ENCODE peak calls at places on chromosomes 6 and 20, in ten cellular contexts. One of them, this sample, is unnamed. For H3K36me3, the result is how much of the 10 kb centered on the place peaks cover.

GRCh38 chr6:42212442-42212841 is 5.2 kb downstream of the MRPS10 start:
- DNase-seq in A673: no peak
- DNase-seq in mucosa of descending colon: no peak
- DNase-seq in IMR-90: no peak
- DNase-seq in right lobe of liver: no peak
- DNase-seq in SJSA1: no peak
- DNase-seq in HCT116: no peak
- DNase-seq in mammary epithelial cell: no peak
- DNase-seq in BJ: no peak
- DNase-seq in neural progenitor cell: no peak
- DNase-seq in this sample: no peak

GRCh38 chr6:149884215-149884614 is 13.7 kb downstream of the RAET1E start:
- DNase-seq in A673: no peak
- DNase-seq in mucosa of descending colon: no peak
- DNase-seq in IMR-90: peak
- DNase-seq in right lobe of liver: no peak
- DNase-seq in SJSA1: no peak
- DNase-seq in HCT116: no peak
- DNase-seq in mammary epithelial cell: no peak
- DNase-seq in BJ: no peak
- DNase-seq in neural progenitor cell: peak
- DNase-seq in this sample: peak

GRCh38 chr6:11810039-11810541 is 31.5 kb upstream of the ADTRP start:
- DNase-seq in A673: peak
- DNase-seq in mucosa of descending colon: peak
- DNase-seq in IMR-90: peak
- DNase-seq in right lobe of liver: peak
- DNase-seq in SJSA1: no peak
- DNase-seq in HCT116: no peak
- DNase-seq in mammary epithelial cell: peak
- DNase-seq in BJ: peak
- DNase-seq in neural progenitor cell: no peak
- DNase-seq in this sample: peak

GRCh38 chr6:159609813-159610212 is 83.2 kb downstream of the SOD2 start:
- DNase-seq in A673: no peak
- DNase-seq in mucosa of descending colon: no peak
- DNase-seq in IMR-90: no peak
- DNase-seq in right lobe of liver: no peak
- DNase-seq in SJSA1: no peak
- DNase-seq in HCT116: no peak
- DNase-seq in mammary epithelial cell: no peak
- DNase-seq in BJ: no peak
- DNase-seq in neural progenitor cell: no peak
- DNase-seq in this sample: no peak

GRCh38 chr6:41786451-41787218 is 859 bp upstream of the TOMM6 start:
- DNase-seq in A673: peak
- DNase-seq in mucosa of descending colon: peak
- DNase-seq in IMR-90: peak
- DNase-seq in right lobe of liver: peak
- DNase-seq in SJSA1: peak
- DNase-seq in HCT116: peak
- DNase-seq in mammary epithelial cell: peak
- DNase-seq in BJ: no peak
- DNase-seq in neural progenitor cell: peak
- DNase-seq in this sample: peak

GRCh38 chr6:157822221-157823000 is 635 bp upstream of the SNX9 start:
- DNase-seq in A673: no peak
- DNase-seq in mucosa of descending colon: peak
- DNase-seq in IMR-90: no peak
- DNase-seq in right lobe of liver: peak
- DNase-seq in SJSA1: no peak
- DNase-seq in HCT116: no peak
- DNase-seq in mammary epithelial cell: no peak
- DNase-seq in BJ: no peak
- DNase-seq in neural progenitor cell: peak
- DNase-seq in this sample: peak

GRCh38 chr6:131255434-131255833 is 120.2 kb downstream of the AKAP7 start:
- DNase-seq in A673: peak
- DNase-seq in mucosa of descending colon: no peak
- DNase-seq in IMR-90: no peak
- DNase-seq in right lobe of liver: no peak
- DNase-seq in SJSA1: no peak
- DNase-seq in HCT116: no peak
- DNase-seq in mammary epithelial cell: no peak
- DNase-seq in BJ: no peak
- DNase-seq in neural progenitor cell: no peak
- DNase-seq in this sample: no peak

GRCh38 chr6:53048431-53049195 is 16.6 kb upstream of the FBXO9 start:
- DNase-seq in A673: peak
- DNase-seq in mucosa of descending colon: no peak
- DNase-seq in IMR-90: peak
- DNase-seq in right lobe of liver: no peak
- DNase-seq in SJSA1: peak
- DNase-seq in HCT116: peak
- DNase-seq in mammary epithelial cell: peak
- DNase-seq in BJ: no peak
- DNase-seq in neural progenitor cell: no peak
- DNase-seq in this sample: no peak

GRCh38 chr6:73519943-73520687 is 717 bp downstream of the EEF1A1 start:
- DNase-seq in A673: peak
- DNase-seq in mucosa of descending colon: peak
- DNase-seq in IMR-90: peak
- DNase-seq in right lobe of liver: peak
- DNase-seq in SJSA1: peak
- DNase-seq in HCT116: no peak
- DNase-seq in mammary epithelial cell: peak
- DNase-seq in BJ: no peak
- DNase-seq in neural progenitor cell: peak
- DNase-seq in this sample: peak

GRCh38 chr6:41712651-41713103 is 22.7 kb downstream of the TFEB start:
- DNase-seq in A673: no peak
- DNase-seq in mucosa of descending colon: no peak
- DNase-seq in IMR-90: no peak
- DNase-seq in right lobe of liver: peak
- DNase-seq in SJSA1: no peak
- DNase-seq in HCT116: no peak
- DNase-seq in mammary epithelial cell: no peak
- DNase-seq in BJ: no peak
- DNase-seq in neural progenitor cell: no peak
- DNase-seq in this sample: peak

GRCh38 chr6:47737406-47737805 is 39.0 kb downstream of the ADGRF4 start:
- DNase-seq in A673: no peak
- DNase-seq in mucosa of descending colon: no peak
- DNase-seq in IMR-90: no peak
- DNase-seq in right lobe of liver: no peak
- DNase-seq in SJSA1: no peak
- DNase-seq in HCT116: no peak
- DNase-seq in mammary epithelial cell: no peak
- DNase-seq in BJ: no peak
- DNase-seq in neural progenitor cell: no peak
- DNase-seq in this sample: no peak

GRCh38 chr20:4152696-4153235 is 137.4 kb upstream of the RNF24 start:
- DNase-seq in A673: no peak
- DNase-seq in mucosa of descending colon: no peak
- DNase-seq in IMR-90: peak
- DNase-seq in right lobe of liver: no peak
- DNase-seq in SJSA1: no peak
- DNase-seq in HCT116: no peak
- DNase-seq in mammary epithelial cell: no peak
- DNase-seq in BJ: no peak
- DNase-seq in neural progenitor cell: no peak
- DNase-seq in this sample: peak

GRCh38 chr20:25220021-25220730 is 24.7 kb downstream of the ENTPD6 start:
- DNase-seq in A673: no peak
- DNase-seq in mucosa of descending colon: no peak
- DNase-seq in IMR-90: no peak
- DNase-seq in right lobe of liver: no peak
- DNase-seq in SJSA1: peak
- DNase-seq in HCT116: no peak
- DNase-seq in mammary epithelial cell: no peak
- DNase-seq in BJ: no peak
- DNase-seq in neural progenitor cell: peak
- DNase-seq in this sample: no peak

GRCh38 chr20:25221592-25222460 is 26.1 kb upstream of the PYGB start:
- DNase-seq in A673: no peak
- DNase-seq in mucosa of descending colon: no peak
- DNase-seq in IMR-90: no peak
- DNase-seq in right lobe of liver: no peak
- DNase-seq in SJSA1: no peak
- DNase-seq in HCT116: no peak
- DNase-seq in mammary epithelial cell: no peak
- DNase-seq in BJ: no peak
- DNase-seq in neural progenitor cell: no peak
- DNase-seq in this sample: no peak

GRCh38 chr20:25222461-25223178 is 25.3 kb upstream of the PYGB start:
- DNase-seq in A673: no peak
- DNase-seq in mucosa of descending colon: no peak
- DNase-seq in IMR-90: no peak
- DNase-seq in right lobe of liver: no peak
- DNase-seq in SJSA1: no peak
- DNase-seq in HCT116: no peak
- DNase-seq in mammary epithelial cell: no peak
- DNase-seq in BJ: no peak
- DNase-seq in neural progenitor cell: no peak
- DNase-seq in this sample: no peak

GRCh38 chr20:25219365-25219764 is 23.9 kb downstream of the ENTPD6 start:
- DNase-seq in A673: no peak
- DNase-seq in mucosa of descending colon: no peak
- DNase-seq in IMR-90: no peak
- DNase-seq in right lobe of liver: no peak
- DNase-seq in SJSA1: no peak
- DNase-seq in HCT116: no peak
- DNase-seq in mammary epithelial cell: no peak
- DNase-seq in BJ: no peak
- DNase-seq in neural progenitor cell: no peak
- DNase-seq in this sample: no peak

GRCh38 chr20:25220810-25221591 is 25.5 kb downstream of the ENTPD6 start:
- DNase-seq in A673: no peak
- DNase-seq in mucosa of descending colon: peak
- DNase-seq in IMR-90: no peak
- DNase-seq in right lobe of liver: peak
- DNase-seq in SJSA1: no peak
- DNase-seq in HCT116: no peak
- DNase-seq in mammary epithelial cell: no peak
- DNase-seq in BJ: no peak
- DNase-seq in neural progenitor cell: no peak
- DNase-seq in this sample: no peak
- H3K36me3 ChIP-seq in A673: under half
- H3K36me3 ChIP-seq in mucosa of descending colon: under half
- H3K36me3 ChIP-seq in IMR-90: under half
- H3K36me3 ChIP-seq in right lobe of liver: under half
- H3K36me3 ChIP-seq in SJSA1: half or more
- H3K36me3 ChIP-seq in HCT116: under half
- H3K36me3 ChIP-seq in mammary epithelial cell: under half
- H3K36me3 ChIP-seq in BJ: under half
- H3K36me3 ChIP-seq in neural progenitor cell: under half
- H3K36me3 ChIP-seq in this sample: under half

DNA sequence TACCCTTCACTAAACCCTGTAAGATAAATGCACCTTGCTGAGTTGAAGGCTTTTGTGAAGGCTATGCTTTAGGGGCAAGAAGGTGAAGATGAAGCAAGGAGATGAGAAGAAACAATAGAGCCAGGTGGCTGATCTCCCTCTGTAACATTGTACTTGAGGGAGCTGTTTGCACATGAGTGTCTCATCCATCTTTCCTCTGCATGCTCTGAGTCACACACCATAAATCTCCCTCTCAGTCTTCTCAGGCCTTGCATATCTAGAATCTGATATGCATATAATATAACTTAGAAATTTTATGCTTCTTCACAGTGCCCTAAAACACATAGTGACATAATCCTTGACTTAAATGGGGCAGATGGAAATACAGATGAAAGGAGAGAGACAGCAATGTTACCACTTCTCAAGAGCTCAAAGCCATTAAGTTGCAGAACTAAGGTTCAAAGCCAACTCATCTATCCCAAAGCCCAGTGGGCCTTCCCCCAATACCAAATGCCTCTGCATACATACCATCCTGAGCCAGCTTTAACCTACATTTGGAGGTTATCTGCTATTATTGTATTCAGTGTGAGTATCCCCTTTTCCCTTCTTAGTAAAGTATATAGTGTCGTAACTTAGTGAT is 62.4 kb upstream of the STXBP5 start:
- DNase-seq in A673: no peak
- DNase-seq in mucosa of descending colon: no peak
- DNase-seq in IMR-90: peak
- DNase-seq in right lobe of liver: no peak
- DNase-seq in SJSA1: no peak
- DNase-seq in HCT116: no peak
- DNase-seq in mammary epithelial cell: peak
- DNase-seq in BJ: no peak
- DNase-seq in neural progenitor cell: no peak
- DNase-seq in this sample: no peak
- H3K36me3 ChIP-seq in A673: under half
- H3K36me3 ChIP-seq in mucosa of descending colon: under half
- H3K36me3 ChIP-seq in IMR-90: under half
- H3K36me3 ChIP-seq in right lobe of liver: under half
- H3K36me3 ChIP-seq in SJSA1: under half
- H3K36me3 ChIP-seq in HCT116: under half
- H3K36me3 ChIP-seq in mammary epithelial cell: under half
- H3K36me3 ChIP-seq in BJ: under half
- H3K36me3 ChIP-seq in neural progenitor cell: under half
- H3K36me3 ChIP-seq in this sample: under half

GRCh38 chr20:63279931-63280330 is 7.3 kb downstream of the ARFGAP1 start:
- DNase-seq in A673: no peak
- DNase-seq in mucosa of descending colon: no peak
- DNase-seq in IMR-90: no peak
- DNase-seq in right lobe of liver: no peak
- DNase-seq in SJSA1: no peak
- DNase-seq in HCT116: no peak
- DNase-seq in mammary epithelial cell: no peak
- DNase-seq in BJ: no peak
- DNase-seq in neural progenitor cell: no peak
- DNase-seq in this sample: no peak
- H3K36me3 ChIP-seq in A673: under half
- H3K36me3 ChIP-seq in mucosa of descending colon: under half
- H3K36me3 ChIP-seq in IMR-90: half or more
- H3K36me3 ChIP-seq in right lobe of liver: under half
- H3K36me3 ChIP-seq in SJSA1: half or more
- H3K36me3 ChIP-seq in HCT116: under half
- H3K36me3 ChIP-seq in mammary epithelial cell: under half
- H3K36me3 ChIP-seq in BJ: half or more
- H3K36me3 ChIP-seq in neural progenitor cell: under half
- H3K36me3 ChIP-seq in this sample: half or more

GRCh38 chr20:18662279-18662678 is 74.4 kb downstream of the DTD1 start:
- DNase-seq in A673: no peak
- DNase-seq in mucosa of descending colon: no peak
- DNase-seq in IMR-90: no peak
- DNase-seq in right lobe of liver: no peak
- DNase-seq in SJSA1: no peak
- DNase-seq in HCT116: no peak
- DNase-seq in mammary epithelial cell: no peak
- DNase-seq in BJ: no peak
- DNase-seq in neural progenitor cell: no peak
- DNase-seq in this sample: no peak
- H3K36me3 ChIP-seq in A673: under half
- H3K36me3 ChIP-seq in mucosa of descending colon: under half
- H3K36me3 ChIP-seq in IMR-90: under half
- H3K36me3 ChIP-seq in right lobe of liver: under half
- H3K36me3 ChIP-seq in SJSA1: under half
- H3K36me3 ChIP-seq in HCT116: under half
- H3K36me3 ChIP-seq in mammary epithelial cell: under half
- H3K36me3 ChIP-seq in BJ: under half
- H3K36me3 ChIP-seq in neural progenitor cell: under half
- H3K36me3 ChIP-seq in this sample: under half

This sample was measured in upper lobe of right lung.